ENCODE peak calls at places on chromosomes 13 and 19, in four cellular contexts. L is right atrium auricular region; T is CD8-positive, alpha-beta T cell; N is brain microvascular endothelial cell. B is an unnamed sample.

GRCh38 chr19:1746401-1747284 is 6.7 kb upstream of the ONECUT3 start:
- DNase-seq in N (peak; percentile 9), T (no peak), L (no peak), B (peak; percentile 56)

GRCh38 chr13:35979378-35979911 is 151.7 kb downstream of the DCLK1 start:
- DNase-seq in N (peak; percentile 88), T (no peak), L (peak; percentile 92), B (no peak)

GRCh38 chr13:110349239-110349638 is 42.2 kb downstream of the COL4A2 start:
- DNase-seq in L (no peak), N (no peak), T (no peak), B (no peak)

GRCh38 chr19:34712606-34713261 is 21.3 kb upstream of the ZNF181 start:
- DNase-seq in L (peak; percentile 64), N (peak; percentile 68), T (peak; percentile 11), B (peak; percentile 55)

GRCh38 chr13:51643882-51644281 is 59.6 kb downstream of the WDFY2 start:
- DNase-seq in T (no peak), N (peak; percentile 87), L (no peak), B (no peak)

GRCh38 chr13:95624020-95624419 is 20.5 kb downstream of the DZIP1 start:
- DNase-seq in T (no peak), L (no peak), N (no peak), B (peak; percentile 37)

GRCh38 chr13:48155850-48156249 is 60.9 kb upstream of the MED4 start:
- DNase-seq in L (no peak), N (peak; percentile 40), T (no peak), B (no peak)

GRCh38 chr19:46471778-46472543 is 598 bp upstream of the PNMA8A start:
- DNase-seq in T (no peak), L (no peak), N (no peak), B (no peak)

GRCh38 chr19:53870485-53870844 is 2.8 kb downstream of the MYADM start:
- DNase-seq in T (no peak), L (no peak), N (no peak), B (peak; percentile 69)

GRCh38 chr19:23395041-23395721 is at the start of gene ZNF91:
- DNase-seq in T (peak; percentile 76), N (peak; percentile 98), L (peak; percentile 98), B (peak; percentile 77)

GRCh38 chr19:23393121-23393520 is 2.1 kb downstream of the ZNF91 start:
- DNase-seq in T (no peak), L (no peak), N (no peak), B (no peak)

GRCh38 chr19:23391239-23391638 is 4.0 kb downstream of the ZNF91 start:
- DNase-seq in T (no peak), N (no peak), L (no peak), B (no peak)

GRCh38 chr19:23392706-23393105 is 2.6 kb downstream of the ZNF91 start:
- DNase-seq in N (no peak), T (no peak), L (no peak), B (no peak)
- TF ChIP-seq CTCF in N (no peak), T (no peak), L (no peak), B (no peak)

GRCh38 chr13:44243198-44243852 is 130.3 kb upstream of the SERP2 start:
- DNase-seq in L (peak; percentile 56), N (peak; percentile 70), T (no peak), B (peak; percentile 16)
- TF ChIP-seq CTCF in L (no peak), N (peak; percentile 92), T (no peak), B (peak; percentile 69)

DNA sequence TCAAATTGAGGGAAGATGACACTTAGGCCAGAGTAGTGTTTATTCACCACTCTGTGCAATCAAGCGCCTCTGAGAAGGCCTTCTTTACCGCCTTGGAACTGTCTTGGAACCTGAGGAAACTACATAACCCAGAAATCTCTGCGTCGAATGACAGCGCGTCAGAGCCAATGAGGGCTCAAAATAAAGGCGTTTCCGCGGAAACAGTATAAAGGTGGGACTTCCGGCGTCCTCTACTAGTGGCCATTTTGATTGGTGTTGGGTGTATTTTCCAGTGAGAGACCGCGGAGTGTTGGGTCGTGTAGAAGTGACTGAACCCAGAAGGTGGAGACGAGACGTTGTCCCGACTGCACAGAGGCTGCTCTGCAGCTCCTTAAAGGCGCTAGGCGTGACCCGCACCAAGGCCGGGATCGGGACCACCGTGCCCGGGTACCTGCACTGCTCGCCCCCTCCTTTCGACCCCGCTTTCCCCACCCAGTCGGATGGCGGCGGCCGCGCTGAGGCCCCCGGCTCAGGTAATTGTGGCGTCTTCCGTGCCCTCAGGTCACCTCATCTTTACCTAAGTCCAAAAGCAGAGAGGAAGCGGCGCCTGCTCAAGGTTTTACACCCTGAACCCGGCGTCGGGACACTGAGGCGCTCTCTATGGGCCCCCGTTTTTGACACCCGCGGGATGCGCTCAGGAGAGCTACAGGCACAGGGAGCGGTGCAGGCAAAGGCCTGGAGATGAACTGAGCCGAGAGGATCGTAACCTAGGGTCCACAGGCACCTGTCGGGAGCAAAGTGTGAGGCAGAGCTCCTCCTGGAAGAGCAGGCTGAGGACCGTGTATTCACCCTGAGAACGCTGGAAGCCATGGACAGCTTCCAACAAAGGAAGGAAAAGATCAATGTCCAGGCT is at the start of gene ZNF776:
- DNase-seq in L (peak; percentile 86), N (peak; percentile 94), T (peak; percentile 63), B (peak; percentile 92)
- TF ChIP-seq CTCF in L (no peak), N (no peak), T (no peak), B (no peak)

DNA sequence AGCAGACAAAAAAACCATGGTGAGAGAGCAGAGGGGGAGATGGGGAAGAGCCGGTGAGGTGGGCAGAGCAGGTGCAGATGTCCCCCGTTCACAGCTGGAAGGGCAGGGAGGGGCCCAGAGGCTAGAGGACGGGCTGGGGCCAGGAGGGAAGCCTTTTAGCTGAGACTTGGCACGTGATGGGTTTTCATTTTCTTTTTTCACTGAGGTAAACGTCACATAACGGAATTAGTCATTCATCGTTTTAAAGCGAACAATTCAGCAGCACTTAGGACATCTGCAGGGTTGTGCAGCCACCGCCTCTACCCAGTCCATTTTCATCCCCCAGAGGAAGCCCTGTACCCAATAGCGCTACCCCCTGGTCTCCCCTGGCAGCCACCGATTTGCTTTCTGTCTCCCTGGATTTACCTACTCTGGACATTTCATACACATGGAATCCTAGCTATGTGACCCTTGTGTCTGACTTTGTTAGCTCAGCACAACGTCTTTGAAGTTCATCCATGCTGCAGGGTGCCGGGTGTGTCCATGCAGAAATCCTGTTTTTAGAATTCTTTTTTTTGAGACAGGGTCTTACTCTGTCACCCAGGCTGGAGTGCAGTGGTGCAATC is 16.0 kb upstream of the EMC10 start:
- DNase-seq in N (peak; percentile 19), T (no peak), L (no peak), B (peak; percentile 94)
- TF ChIP-seq CTCF in N (peak; percentile 10), T (no peak), L (no peak), B (peak; percentile 34)

DNA sequence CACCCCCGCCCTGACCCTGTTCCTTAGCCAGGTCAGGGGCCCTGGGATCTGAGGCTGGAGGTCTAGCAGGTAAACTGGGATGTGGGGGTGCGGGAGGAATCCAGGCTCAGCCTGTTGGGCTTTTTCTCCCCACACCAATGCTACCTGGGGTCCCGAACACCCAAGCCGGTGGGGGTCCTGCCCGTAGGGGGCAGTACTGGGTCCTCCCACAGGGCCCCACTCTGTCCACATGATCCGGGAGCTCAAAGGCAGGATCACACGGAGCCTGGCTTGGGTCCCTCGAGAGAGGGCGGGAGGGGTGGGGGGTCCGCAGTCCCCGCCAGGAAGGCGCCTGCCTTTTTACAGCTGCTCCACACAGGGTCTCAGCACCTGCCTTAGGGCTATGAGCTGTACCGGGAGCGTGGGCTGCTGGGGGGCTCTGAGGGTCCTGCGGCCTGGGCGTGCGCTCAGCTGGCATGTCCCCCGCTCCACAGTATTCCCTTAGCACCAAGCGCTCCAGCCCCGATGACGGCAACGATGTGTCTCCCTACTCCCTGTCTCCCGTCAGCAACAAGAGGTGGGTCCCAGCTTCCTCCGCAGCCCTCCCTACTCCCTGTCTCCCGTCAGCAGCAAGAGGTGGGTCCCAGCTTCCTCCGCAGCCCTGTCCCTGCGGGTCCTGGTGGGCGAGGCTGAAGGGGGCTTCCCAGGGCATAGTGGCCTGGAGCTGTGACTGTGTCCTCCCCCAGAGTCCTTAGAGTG is 12.3 kb upstream of the TEKTIP1 start:
- DNase-seq in L (no peak), T (no peak), N (no peak), B (no peak)
- TF ChIP-seq CTCF in L (no peak), T (no peak), N (peak; percentile 44), B (peak; percentile 22)

DNA sequence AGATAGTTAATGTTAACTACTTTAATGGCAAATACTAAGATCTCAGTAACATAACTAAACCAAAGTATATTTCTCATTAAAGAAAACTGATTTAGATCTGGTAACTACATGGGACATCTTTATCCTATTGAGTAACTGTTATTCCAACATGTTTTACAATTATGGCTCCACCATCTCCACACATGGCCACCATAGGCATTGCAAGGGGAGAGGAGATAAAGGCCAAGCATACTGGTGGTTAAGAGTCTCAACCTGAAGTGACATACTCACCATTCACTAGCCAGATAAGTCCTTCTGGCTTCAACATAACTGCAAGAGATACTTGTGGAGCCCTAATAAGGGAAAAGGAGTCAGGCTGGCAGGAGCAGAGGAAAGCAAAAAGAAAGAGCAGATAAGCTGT is 1586.4 kb upstream of the SPRY2 start:
- DNase-seq in N (no peak), T (no peak), L (no peak), B (no peak)
- TF ChIP-seq CTCF in N (peak; percentile 44), T (no peak), L (no peak), B (no peak)

DNA sequence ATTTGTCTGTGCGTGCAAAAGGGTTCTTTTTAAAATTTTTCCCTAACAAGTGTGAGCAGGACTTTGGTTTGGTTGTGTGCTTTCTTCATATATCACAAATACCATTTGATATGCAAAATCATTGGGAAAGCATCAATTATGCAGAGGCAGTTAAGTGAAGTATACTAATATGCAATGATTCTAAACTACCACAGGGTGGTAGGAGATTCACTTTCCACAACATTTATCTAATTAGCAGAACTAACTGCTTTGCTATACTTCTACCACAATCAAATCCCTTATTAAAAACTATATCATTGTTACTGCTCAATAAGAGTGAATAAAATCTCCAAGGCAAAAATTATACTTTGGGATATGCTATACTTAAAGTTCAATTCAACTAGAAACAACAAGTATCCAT is 2738.9 kb upstream of the PCDH20 start:
- DNase-seq in L (no peak), N (no peak), T (no peak), B (no peak)
- TF ChIP-seq CTCF in L (no peak), N (no peak), T (no peak), B (no peak)

DNA sequence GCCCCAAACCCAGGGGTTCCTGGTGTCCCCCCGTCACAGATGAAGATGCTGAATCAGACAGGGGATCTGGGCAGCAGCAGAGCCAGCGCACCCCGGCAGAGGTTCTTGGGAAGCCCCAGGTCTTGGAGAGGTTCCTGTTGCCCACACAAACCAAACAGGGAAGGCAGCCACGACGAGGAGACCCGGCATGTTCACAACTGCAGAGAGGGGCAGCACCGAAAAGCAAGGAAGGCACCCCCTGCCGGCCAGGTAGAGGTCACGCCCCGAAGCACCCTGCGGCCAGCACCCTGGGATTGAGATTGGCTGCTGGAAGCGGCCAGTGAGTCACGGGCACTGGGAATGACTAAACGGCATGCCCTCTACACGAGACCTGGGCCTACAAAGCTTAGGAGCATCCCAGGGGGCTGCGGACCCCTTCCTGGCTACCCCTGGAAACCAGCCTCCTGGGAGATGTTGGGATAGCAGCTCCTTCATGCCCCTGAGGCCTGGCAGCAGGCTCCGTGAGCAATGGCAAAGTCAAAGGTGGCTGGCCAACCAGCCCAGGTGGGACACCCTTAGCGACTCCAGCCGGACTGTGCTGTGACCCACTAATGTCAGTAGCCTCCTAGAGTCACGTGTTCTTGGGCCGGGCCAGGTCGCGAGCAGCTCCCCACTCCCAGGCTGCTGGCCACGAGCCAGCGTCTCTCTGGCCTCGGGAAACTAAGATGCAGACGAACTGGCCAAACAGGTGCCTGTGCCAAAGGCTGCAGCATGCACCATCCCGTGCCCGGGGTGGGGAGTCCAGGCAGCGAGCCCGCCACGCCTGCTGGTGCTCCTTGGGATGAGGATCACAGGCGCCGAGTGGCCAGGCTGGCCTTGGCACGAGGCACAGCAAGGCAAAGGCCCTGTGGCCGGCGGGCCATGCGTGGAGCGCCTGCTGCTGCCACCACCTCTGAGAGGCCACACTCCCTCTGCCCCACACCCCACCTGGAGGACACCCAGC is 43.2 kb downstream of the MLLT1 start:
- DNase-seq in T (no peak), L (no peak), N (no peak), B (no peak)
- TF ChIP-seq CTCF in T (no peak), L (no peak), N (no peak), B (no peak)